ENCODE peak calls at places on chromosomes 5 and 9, in four cellular contexts. N is mesenteric fat pad, Y is occipital lobe, I is HepG2. P is an unnamed sample.

GRCh38 chr5:96432245-96433065 is 593 bp downstream of the PCSK1 start:
- DNase-seq in N (no peak), Y (peak), I (no peak), P (peak)

GRCh38 chr5:88021141-88021540 is 247.5 kb downstream of the TMEM161B start:
- DNase-seq in N (no peak), Y (no peak), I (no peak), P (no peak)

GRCh38 chr9:133686642-133687575 is 50.7 kb downstream of the DBH start:
- DNase-seq in N (no peak), Y (no peak), I (no peak), P (peak)

GRCh38 chr5:143001764-143002351 is 231.7 kb downstream of the ARHGAP26 start:
- DNase-seq in N (no peak), Y (no peak), I (no peak), P (no peak)

GRCh38 chr9:19998823-19999455 is 210.1 kb upstream of the SLC24A2 start:
- DNase-seq in N (no peak), Y (no peak), I (no peak), P (no peak)

GRCh38 chr5:89596821-89597220 is 713.8 kb upstream of the MEF2C start:
- DNase-seq in N (no peak), Y (no peak), I (no peak), P (no peak)

GRCh38 chr5:174335682-174336364 is 290.3 kb downstream of the NSG2 start:
- DNase-seq in N (no peak), Y (no peak), I (no peak), P (no peak)

GRCh38 chr9:7721291-7721690 is 78.3 kb downstream of the DMAC1 start:
- DNase-seq in N (no peak), Y (no peak), I (no peak), P (no peak)

GRCh38 chr9:75960561-75960960 is 70.1 kb downstream of the PCSK5 start:
- DNase-seq in N (no peak), Y (no peak), I (no peak), P (no peak)

GRCh38 chr9:89478821-89479668 is 18.9 kb downstream of the SEMA4D start:
- DNase-seq in N (no peak), Y (no peak), I (no peak), P (no peak)

GRCh38 chr5:431001-431710 is 11.8 kb upstream of the EXOC3 start:
- DNase-seq in N (peak), Y (no peak), I (peak), P (no peak)

GRCh38 chr9:134855231-134855899 is 25.2 kb upstream of the FCN2 start:
- DNase-seq in N (peak), Y (no peak), I (no peak), P (no peak)

GRCh38 chr5:120684749-120685415 is 220.8 kb downstream of the PRR16 start:
- DNase-seq in N (no peak), Y (no peak), I (no peak), P (no peak)

GRCh38 chr5:174489233-174489632 is 235.1 kb upstream of the MSX2 start:
- DNase-seq in N (no peak), Y (no peak), I (no peak), P (no peak)

GRCh38 chr5:61964199-61964598 is 341.8 kb upstream of the KIF2A start:
- DNase-seq in N (no peak), Y (no peak), I (no peak), P (no peak)

GRCh38 chr5:139600336-139600949 is 39.3 kb downstream of the UBE2D2 start:
- DNase-seq in N (no peak), Y (no peak), I (no peak), P (no peak)

GRCh38 chr9:71968541-71969090 is 57.2 kb downstream of the C9orf85 start:
- DNase-seq in N (no peak), Y (no peak), I (no peak), P (no peak)

GRCh38 chr5:151718168-151718567 is 31.5 kb upstream of the SPARC start:
- DNase-seq in N (no peak), Y (no peak), I (no peak), P (no peak)

GRCh38 chr9:19221326-19221725 is 9.2 kb upstream of the DENND4C start:
- DNase-seq in N (no peak), Y (no peak), I (no peak), P (no peak)

GRCh38 chr5:43802651-43803050 is 199.7 kb downstream of the NNT start:
- DNase-seq in N (no peak), Y (no peak), I (no peak), P (no peak)

GRCh38 chr5:2272039-2272438 is 389.3 kb upstream of the IRX4 start:
- DNase-seq in N (no peak), Y (no peak), I (no peak), P (no peak)

GRCh38 chr9:133533878-133534277 is 626 bp upstream of the ADAMTSL2 start:
- DNase-seq in N (no peak), Y (no peak), I (no peak), P (no peak)

GRCh38 chr9:97564291-97565175 is 63.1 kb downstream of the TMOD1 start:
- DNase-seq in N (peak), Y (peak), I (no peak), P (peak)

P was measured in anterior cingulate cortex.